ENCODE peak calls at places on chromosomes 12 and 14, in four cellular contexts. L, N, J and I are unnamed samples. For H3K27me3, the result is how much of the 10 kb centered on the place peaks cover.

GRCh38 chr12:93061414-93062099 is 132.5 kb upstream of the EEA1 start:
- DNase-seq in L (no peak), N (no peak), J (no peak), I (peak)

GRCh38 chr12:59820594-59821011 is 224.8 kb downstream of the SLC16A7 start:
- DNase-seq in L (no peak), N (peak), J (no peak), I (no peak)

GRCh38 chr12:101204598-101205304 is 5.3 kb downstream of the SLC5A8 start:
- DNase-seq in L (no peak), N (no peak), J (no peak), I (no peak)

GRCh38 chr12:19761465-19761864 is 322.2 kb downstream of the AEBP2 start:
- DNase-seq in L (no peak), N (no peak), J (no peak), I (no peak)

GRCh38 chr14:31261859-31262739 is 54.5 kb upstream of the HECTD1 start:
- DNase-seq in L (peak), N (peak), J (peak), I (peak)

GRCh38 chr12:22458301-22458917 is 85.9 kb downstream of the C2CD5 start:
- DNase-seq in L (no peak), N (no peak), J (no peak), I (no peak)

GRCh38 chr14:98966465-98967162 is 305.4 kb downstream of the BCL11B start:
- DNase-seq in L (no peak), N (no peak), J (no peak), I (no peak)

GRCh38 chr14:71231521-71232393 is 324.5 kb downstream of the PCNX1 start:
- DNase-seq in L (no peak), N (no peak), J (no peak), I (no peak)

GRCh38 chr12:40819427-40820108 is 127.3 kb downstream of the CNTN1 start:
- DNase-seq in L (peak), N (no peak), J (no peak), I (no peak)

GRCh38 chr12:124917135-124917840 is 2.8 kb upstream of the UBC start:
- DNase-seq in L (peak), N (peak), J (peak), I (peak)

GRCh38 chr12:27571463-27571862 is 47.5 kb downstream of the PPFIBP1 start:
- DNase-seq in L (no peak), N (peak), J (no peak), I (no peak)

GRCh38 chr14:71266994-71267636 is 359.9 kb downstream of the PCNX1 start:
- DNase-seq in L (no peak), N (peak), J (no peak), I (no peak)

GRCh38 chr12:19190292-19191031 is 60.9 kb downstream of the PLEKHA5 start:
- DNase-seq in L (no peak), N (peak), J (no peak), I (no peak)

GRCh38 chr12:113370923-113371682 is 12.7 kb downstream of the PLBD2 start:
- DNase-seq in L (no peak), N (no peak), J (no peak), I (no peak)

GRCh38 chr12:128712622-128713021 is 111.1 kb downstream of the SLC15A4 start:
- DNase-seq in L (no peak), N (no peak), J (no peak), I (no peak)

GRCh38 chr12:128711486-128711885 is 112.3 kb downstream of the SLC15A4 start:
- DNase-seq in L (no peak), N (no peak), J (no peak), I (no peak)

GRCh38 chr12:128715485-128715884 is 108.3 kb downstream of the SLC15A4 start:
- DNase-seq in L (no peak), N (no peak), J (no peak), I (no peak)
- H3K27me3 ChIP-seq in L (under half), N (under half), J (under half), I (under half)

GRCh38 chr14:94738786-94739185 is 31.1 kb downstream of the GSC start:
- DNase-seq in L (no peak), N (no peak), J (no peak), I (no peak)
- H3K27me3 ChIP-seq in L (under half), N (under half), J (under half), I (under half)

GRCh38 chr12:132404435-132404855 is 75.1 kb upstream of the GALNT9 start:
- DNase-seq in L (no peak), N (no peak), J (no peak), I (no peak)
- H3K27me3 ChIP-seq in L (under half), N (under half), J (under half), I (under half)

DNA sequence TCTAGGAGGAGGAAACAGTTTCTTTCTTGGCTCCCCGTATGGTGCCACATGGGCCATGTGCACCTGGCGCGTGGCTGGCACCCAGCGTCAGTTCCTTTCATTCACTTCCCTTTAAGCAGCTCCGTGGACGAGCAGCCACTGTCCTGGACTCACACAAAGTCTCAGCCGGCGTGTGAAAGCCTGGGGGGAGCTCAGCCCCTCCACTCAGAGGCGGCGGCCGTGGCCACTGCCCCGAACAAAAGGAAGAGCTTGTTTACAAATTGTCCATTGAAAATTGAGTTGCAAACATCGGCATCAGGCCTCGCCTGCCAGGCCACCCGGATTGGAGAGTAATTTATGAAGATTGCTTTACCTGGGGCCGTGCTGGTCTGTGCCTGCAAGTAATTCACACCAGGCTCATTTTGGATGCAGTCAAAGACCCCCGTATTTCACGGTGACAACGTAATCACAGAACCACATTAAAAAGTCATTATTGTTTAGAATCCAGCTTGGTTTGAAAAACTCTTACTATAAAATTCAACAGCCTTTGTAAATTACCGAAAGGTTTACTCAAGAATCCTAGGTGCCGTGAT is 101.7 kb upstream of the C14orf180 start:
- DNase-seq in L (no peak), N (no peak), J (no peak), I (no peak)
- H3K27me3 ChIP-seq in L (under half), N (under half), J (under half), I (under half)

GRCh38 chr12:80712866-80713265 is 3.8 kb upstream of the MYF5 start:
- DNase-seq in L (no peak), N (no peak), J (no peak), I (no peak)

GRCh38 chr12:80715850-80716249 is 862 bp upstream of the MYF5 start:
- DNase-seq in L (no peak), N (no peak), J (no peak), I (no peak)

GRCh38 chr12:80714055-80714454 is 2.7 kb upstream of the MYF5 start:
- DNase-seq in L (no peak), N (peak), J (no peak), I (no peak)

GRCh38 chr12:80713419-80713818 is 3.3 kb upstream of the MYF5 start:
- DNase-seq in L (no peak), N (no peak), J (no peak), I (no peak)

GRCh38 chr12:80714846-80715245 is 1.9 kb upstream of the MYF5 start:
- DNase-seq in L (no peak), N (no peak), J (no peak), I (no peak)
- H3K27me3 ChIP-seq in L (under half), N (under half), J (under half), I (under half)